ENCODE peak calls at places on chromosomes 6 and 20, in six cellular contexts. One of them, this sample, is unnamed.

GRCh38 chr6:12351672-12352071 is 61.5 kb downstream of the EDN1 start:
- ATAC-seq in Panc1: no peak
- ATAC-seq in upper lobe of left lung: no peak
- ATAC-seq in HCT116: no peak
- ATAC-seq in K562: no peak
- ATAC-seq in HepG2: no peak
- ATAC-seq in this sample: no peak

GRCh38 chr6:160043784-160044183 is 74.9 kb downstream of the IGF2R start:
- ATAC-seq in Panc1: no peak
- ATAC-seq in upper lobe of left lung: no peak
- ATAC-seq in HCT116: no peak
- ATAC-seq in K562: no peak
- ATAC-seq in HepG2: no peak
- ATAC-seq in this sample: no peak

GRCh38 chr20:8670900-8671229 is 398.0 kb upstream of the PLCB4 start:
- ATAC-seq in Panc1: no peak
- ATAC-seq in upper lobe of left lung: no peak
- ATAC-seq in HCT116: no peak
- ATAC-seq in K562: no peak
- ATAC-seq in HepG2: no peak
- ATAC-seq in this sample: no peak

GRCh38 chr6:96626749-96627353 is 63.9 kb downstream of the FHL5 start:
- ATAC-seq in Panc1: no peak
- ATAC-seq in upper lobe of left lung: no peak
- ATAC-seq in HCT116: peak
- ATAC-seq in K562: peak
- ATAC-seq in HepG2: peak
- ATAC-seq in this sample: no peak

GRCh38 chr6:150813993-150814359 is 51.5 kb upstream of the MTHFD1L start:
- ATAC-seq in Panc1: no peak
- ATAC-seq in upper lobe of left lung: no peak
- ATAC-seq in HCT116: peak
- ATAC-seq in K562: no peak
- ATAC-seq in HepG2: no peak
- ATAC-seq in this sample: no peak

GRCh38 chr6:169190144-169190584 is 63.5 kb downstream of the THBS2 start:
- ATAC-seq in Panc1: no peak
- ATAC-seq in upper lobe of left lung: peak
- ATAC-seq in HCT116: no peak
- ATAC-seq in K562: no peak
- ATAC-seq in HepG2: no peak
- ATAC-seq in this sample: peak

GRCh38 chr6:11414564-11414963 is 123.0 kb upstream of the TMEM170B start:
- ATAC-seq in Panc1: no peak
- ATAC-seq in upper lobe of left lung: peak
- ATAC-seq in HCT116: peak
- ATAC-seq in K562: no peak
- ATAC-seq in HepG2: peak
- ATAC-seq in this sample: no peak

GRCh38 chr20:15767636-15768369 is 805.4 kb downstream of the KIF16B start:
- ATAC-seq in Panc1: no peak
- ATAC-seq in upper lobe of left lung: no peak
- ATAC-seq in HCT116: no peak
- ATAC-seq in K562: no peak
- ATAC-seq in HepG2: no peak
- ATAC-seq in this sample: no peak

GRCh38 chr6:118685823-118686449 is 34.5 kb upstream of the CEP85L start:
- ATAC-seq in Panc1: no peak
- ATAC-seq in upper lobe of left lung: no peak
- ATAC-seq in HCT116: no peak
- ATAC-seq in K562: peak
- ATAC-seq in HepG2: no peak
- ATAC-seq in this sample: no peak

GRCh38 chr6:93419304-93420162 is at the start of gene EPHA7:
- ATAC-seq in Panc1: peak
- ATAC-seq in upper lobe of left lung: peak
- ATAC-seq in HCT116: no peak
- ATAC-seq in K562: peak
- ATAC-seq in HepG2: peak
- ATAC-seq in this sample: peak

GRCh38 chr6:111995409-111995808 is 58.5 kb upstream of the CCN6 start:
- ATAC-seq in Panc1: no peak
- ATAC-seq in upper lobe of left lung: no peak
- ATAC-seq in HCT116: no peak
- ATAC-seq in K562: no peak
- ATAC-seq in HepG2: no peak
- ATAC-seq in this sample: no peak

GRCh38 chr6:113805167-113805835 is 51.8 kb upstream of the MARCKS start:
- ATAC-seq in Panc1: no peak
- ATAC-seq in upper lobe of left lung: no peak
- ATAC-seq in HCT116: no peak
- ATAC-seq in K562: no peak
- ATAC-seq in HepG2: no peak
- ATAC-seq in this sample: no peak

GRCh38 chr20:25372584-25373336 is 17.9 kb downstream of the ABHD12 start:
- ATAC-seq in Panc1: peak
- ATAC-seq in upper lobe of left lung: no peak
- ATAC-seq in HCT116: no peak
- ATAC-seq in K562: no peak
- ATAC-seq in HepG2: no peak
- ATAC-seq in this sample: no peak

GRCh38 chr6:131523988-131524673 is 48.9 kb upstream of the ARG1 start:
- ATAC-seq in Panc1: no peak
- ATAC-seq in upper lobe of left lung: no peak
- ATAC-seq in HCT116: no peak
- ATAC-seq in K562: peak
- ATAC-seq in HepG2: no peak
- ATAC-seq in this sample: no peak

GRCh38 chr6:98980814-98981213 is 33.1 kb upstream of the FBXL4 start:
- ATAC-seq in Panc1: no peak
- ATAC-seq in upper lobe of left lung: no peak
- ATAC-seq in HCT116: peak
- ATAC-seq in K562: peak
- ATAC-seq in HepG2: peak
- ATAC-seq in this sample: no peak

GRCh38 chr20:47985092-47985850 is 200.0 kb upstream of the SULF2 start:
- ATAC-seq in Panc1: no peak
- ATAC-seq in upper lobe of left lung: no peak
- ATAC-seq in HCT116: peak
- ATAC-seq in K562: peak
- ATAC-seq in HepG2: no peak
- ATAC-seq in this sample: no peak

GRCh38 chr6:53244958-53245357 is 96.3 kb upstream of the GCM1 start:
- ATAC-seq in Panc1: no peak
- ATAC-seq in upper lobe of left lung: peak
- ATAC-seq in HCT116: no peak
- ATAC-seq in K562: no peak
- ATAC-seq in HepG2: no peak
- ATAC-seq in this sample: no peak

GRCh38 chr20:62292115-62292514 is 10.7 kb upstream of the ADRM1 start:
- ATAC-seq in Panc1: no peak
- ATAC-seq in upper lobe of left lung: no peak
- ATAC-seq in HCT116: no peak
- ATAC-seq in K562: no peak
- ATAC-seq in HepG2: no peak
- ATAC-seq in this sample: no peak

GRCh38 chr20:24370249-24370648 is 99.2 kb upstream of the SYNDIG1 start:
- ATAC-seq in Panc1: no peak
- ATAC-seq in upper lobe of left lung: no peak
- ATAC-seq in HCT116: no peak
- ATAC-seq in K562: no peak
- ATAC-seq in HepG2: peak
- ATAC-seq in this sample: no peak

GRCh38 chr6:146594495-146594894 is 4.3 kb upstream of the ADGB start:
- ATAC-seq in Panc1: no peak
- ATAC-seq in upper lobe of left lung: no peak
- ATAC-seq in HCT116: no peak
- ATAC-seq in K562: no peak
- ATAC-seq in HepG2: no peak
- ATAC-seq in this sample: no peak

GRCh38 chr6:28553986-28554881 is 28.6 kb downstream of the GPX5 start:
- ATAC-seq in Panc1: no peak
- ATAC-seq in upper lobe of left lung: no peak
- ATAC-seq in HCT116: no peak
- ATAC-seq in K562: peak
- ATAC-seq in HepG2: peak
- ATAC-seq in this sample: no peak

GRCh38 chr20:18154342-18154741 is 16.7 kb downstream of the KAT14 start:
- ATAC-seq in Panc1: no peak
- ATAC-seq in upper lobe of left lung: no peak
- ATAC-seq in HCT116: no peak
- ATAC-seq in K562: no peak
- ATAC-seq in HepG2: no peak
- ATAC-seq in this sample: no peak

GRCh38 chr6:105330913-105331312 is 72.0 kb downstream of the PREP start:
- ATAC-seq in Panc1: no peak
- ATAC-seq in upper lobe of left lung: no peak
- ATAC-seq in HCT116: no peak
- ATAC-seq in K562: no peak
- ATAC-seq in HepG2: no peak
- ATAC-seq in this sample: no peak

GRCh38 chr6:114061116-114061515 is 90.2 kb upstream of the HDAC2 start:
- ATAC-seq in Panc1: no peak
- ATAC-seq in upper lobe of left lung: no peak
- ATAC-seq in HCT116: no peak
- ATAC-seq in K562: no peak
- ATAC-seq in HepG2: no peak
- ATAC-seq in this sample: no peak

GRCh38 chr20:45049904-45050471 is 50.9 kb downstream of the KCNS1 start:
- ATAC-seq in Panc1: no peak
- ATAC-seq in upper lobe of left lung: no peak
- ATAC-seq in HCT116: no peak
- ATAC-seq in K562: no peak
- ATAC-seq in HepG2: no peak
- ATAC-seq in this sample: no peak

GRCh38 chr6:70708448-70708847 is 40.8 kb downstream of the SMAP1 start:
- ATAC-seq in Panc1: no peak
- ATAC-seq in upper lobe of left lung: no peak
- ATAC-seq in HCT116: no peak
- ATAC-seq in K562: no peak
- ATAC-seq in HepG2: no peak
- ATAC-seq in this sample: no peak

GRCh38 chr6:125924697-125925358 is 31.7 kb upstream of the HINT3 start:
- ATAC-seq in Panc1: no peak
- ATAC-seq in upper lobe of left lung: no peak
- ATAC-seq in HCT116: no peak
- ATAC-seq in K562: no peak
- ATAC-seq in HepG2: no peak
- ATAC-seq in this sample: no peak

GRCh38 chr20:13430346-13431002 is 208.3 kb downstream of the TASP1 start:
- ATAC-seq in Panc1: no peak
- ATAC-seq in upper lobe of left lung: no peak
- ATAC-seq in HCT116: peak
- ATAC-seq in K562: no peak
- ATAC-seq in HepG2: peak
- ATAC-seq in this sample: no peak

GRCh38 chr6:31118178-31118577 is 2.1 kb downstream of the CDSN start:
- ATAC-seq in Panc1: no peak
- ATAC-seq in upper lobe of left lung: no peak
- ATAC-seq in HCT116: no peak
- ATAC-seq in K562: no peak
- ATAC-seq in HepG2: no peak
- ATAC-seq in this sample: no peak
- TF ChIP-seq POLR2AphosphoS5 in Panc1: no peak
- TF ChIP-seq POLR2AphosphoS5 in upper lobe of left lung: no peak
- TF ChIP-seq POLR2AphosphoS5 in HCT116: no peak
- TF ChIP-seq POLR2AphosphoS5 in K562: no peak
- TF ChIP-seq POLR2AphosphoS5 in HepG2: no peak
- TF ChIP-seq POLR2AphosphoS5 in this sample: no peak

GRCh38 chr6:41781302-41781711 is 725 bp downstream of the PRICKLE4 start:
- ATAC-seq in Panc1: no peak
- ATAC-seq in upper lobe of left lung: peak
- ATAC-seq in HCT116: no peak
- ATAC-seq in K562: no peak
- ATAC-seq in HepG2: no peak
- ATAC-seq in this sample: no peak

GRCh38 chr6:41778895-41779294 is 805 bp downstream of the FRS3 start:
- ATAC-seq in Panc1: no peak
- ATAC-seq in upper lobe of left lung: no peak
- ATAC-seq in HCT116: no peak
- ATAC-seq in K562: no peak
- ATAC-seq in HepG2: no peak
- ATAC-seq in this sample: no peak

GRCh38 chr6:41779336-41779735 is 364 bp downstream of the FRS3 start:
- ATAC-seq in Panc1: peak
- ATAC-seq in upper lobe of left lung: no peak
- ATAC-seq in HCT116: peak
- ATAC-seq in K562: peak
- ATAC-seq in HepG2: no peak
- ATAC-seq in this sample: peak

GRCh38 chr6:41779793-41780622 is at the start of gene FRS3:
- ATAC-seq in Panc1: peak
- ATAC-seq in upper lobe of left lung: peak
- ATAC-seq in HCT116: peak
- ATAC-seq in K562: peak
- ATAC-seq in HepG2: peak
- ATAC-seq in this sample: peak

DNA sequence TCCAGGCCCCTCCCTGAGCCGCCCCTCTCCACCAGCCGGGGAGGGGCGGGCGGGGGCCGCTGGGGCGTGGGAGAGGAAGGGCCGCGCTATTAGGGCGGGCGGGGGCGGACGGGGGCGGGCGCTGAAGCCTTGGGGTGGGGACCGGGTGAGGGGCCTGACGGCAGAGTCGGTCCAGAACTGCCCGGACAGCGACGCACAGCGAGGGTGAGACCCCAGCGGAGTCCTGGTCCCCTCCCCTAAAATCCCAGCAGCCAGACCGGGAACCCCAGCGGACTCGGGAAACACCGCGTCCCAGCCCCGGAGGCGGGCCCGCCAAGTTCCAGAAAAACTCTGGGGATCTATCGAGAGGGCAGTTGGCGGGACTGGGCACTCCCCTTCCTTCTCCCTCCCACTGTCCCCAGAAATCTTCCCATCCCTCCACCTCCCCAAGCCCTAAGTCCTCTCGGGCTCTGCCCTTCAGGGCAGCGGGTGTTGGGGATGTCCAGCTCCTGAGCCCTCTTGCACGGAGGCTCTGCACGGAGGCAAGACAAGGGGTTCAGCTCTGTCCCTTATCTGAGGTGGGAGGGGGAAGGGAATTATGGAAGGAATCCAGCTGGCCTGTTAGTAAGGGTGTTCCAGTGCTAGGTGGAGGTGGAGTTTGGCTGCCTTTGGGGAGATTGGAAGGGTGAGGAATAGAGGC is at the start of gene PRICKLE4:
- ATAC-seq in Panc1: peak
- ATAC-seq in upper lobe of left lung: peak
- ATAC-seq in HCT116: peak
- ATAC-seq in K562: peak
- ATAC-seq in HepG2: peak
- ATAC-seq in this sample: peak
- TF ChIP-seq POLR2AphosphoS5 in Panc1: no peak
- TF ChIP-seq POLR2AphosphoS5 in upper lobe of left lung: peak
- TF ChIP-seq POLR2AphosphoS5 in HCT116: peak
- TF ChIP-seq POLR2AphosphoS5 in K562: no peak
- TF ChIP-seq POLR2AphosphoS5 in HepG2: no peak
- TF ChIP-seq POLR2AphosphoS5 in this sample: no peak

GRCh38 chr6:147693185-147693584 is 184.7 kb downstream of the SAMD5 start:
- ATAC-seq in Panc1: no peak
- ATAC-seq in upper lobe of left lung: no peak
- ATAC-seq in HCT116: no peak
- ATAC-seq in K562: no peak
- ATAC-seq in HepG2: no peak
- ATAC-seq in this sample: no peak
- TF ChIP-seq POLR2AphosphoS5 in Panc1: no peak
- TF ChIP-seq POLR2AphosphoS5 in upper lobe of left lung: no peak
- TF ChIP-seq POLR2AphosphoS5 in HCT116: no peak
- TF ChIP-seq POLR2AphosphoS5 in K562: no peak
- TF ChIP-seq POLR2AphosphoS5 in HepG2: no peak
- TF ChIP-seq POLR2AphosphoS5 in this sample: no peak

GRCh38 chr6:16332175-16332542 is 93.8 kb downstream of the GMPR start:
- ATAC-seq in Panc1: peak
- ATAC-seq in upper lobe of left lung: peak
- ATAC-seq in HCT116: peak
- ATAC-seq in K562: peak
- ATAC-seq in HepG2: peak
- ATAC-seq in this sample: peak
- TF ChIP-seq POLR2AphosphoS5 in Panc1: no peak
- TF ChIP-seq POLR2AphosphoS5 in upper lobe of left lung: no peak
- TF ChIP-seq POLR2AphosphoS5 in HCT116: no peak
- TF ChIP-seq POLR2AphosphoS5 in K562: no peak
- TF ChIP-seq POLR2AphosphoS5 in HepG2: no peak
- TF ChIP-seq POLR2AphosphoS5 in this sample: no peak

This sample was measured in gastroesophageal sphincter.